ENCODE peak calls at places on chromosomes 13 and 19, in seven cellular contexts. One of them, this sample, is unnamed.

GRCh38 chr19:34655651-34656050 is 21.3 kb downstream of the SCGB2B2 start:
- DNase-seq in activated CD8-positive, alpha-beta memory T cell treated with anti-CD3 and anti-CD28 coated beads for 1 hour: no peak
- DNase-seq in CD8-positive, alpha-beta memory T cell: no peak
- DNase-seq in NCI-H2107: no peak
- DNase-seq in HAP-1: no peak
- DNase-seq in AG04449: no peak
- DNase-seq in fibroblast of lung: no peak
- DNase-seq in this sample: no peak

GRCh38 chr19:35813043-35813890 is 622 bp upstream of the PRODH2 start:
- DNase-seq in AG04449: no peak
- DNase-seq in HAP-1: no peak
- DNase-seq in fibroblast of lung: no peak
- DNase-seq in activated CD8-positive, alpha-beta memory T cell treated with anti-CD3 and anti-CD28 coated beads for 1 hour: no peak
- DNase-seq in CD8-positive, alpha-beta memory T cell: no peak
- DNase-seq in NCI-H2107: no peak
- DNase-seq in this sample: no peak

GRCh38 chr19:52992109-52993004 is 21.4 kb upstream of the ERVV-1 start:
- DNase-seq in NCI-H2107: no peak
- DNase-seq in fibroblast of lung: peak
- DNase-seq in HAP-1: no peak
- DNase-seq in activated CD8-positive, alpha-beta memory T cell treated with anti-CD3 and anti-CD28 coated beads for 1 hour: no peak
- DNase-seq in AG04449: no peak
- DNase-seq in CD8-positive, alpha-beta memory T cell: no peak
- DNase-seq in this sample: no peak

GRCh38 chr13:41383400-41383799 is 72.3 kb downstream of the NAA16 start:
- DNase-seq in activated CD8-positive, alpha-beta memory T cell treated with anti-CD3 and anti-CD28 coated beads for 1 hour: no peak
- DNase-seq in NCI-H2107: no peak
- DNase-seq in HAP-1: no peak
- DNase-seq in AG04449: no peak
- DNase-seq in fibroblast of lung: peak
- DNase-seq in CD8-positive, alpha-beta memory T cell: no peak
- DNase-seq in this sample: no peak

GRCh38 chr13:103656329-103656728 is 590.1 kb upstream of the SLC10A2 start:
- DNase-seq in AG04449: no peak
- DNase-seq in CD8-positive, alpha-beta memory T cell: no peak
- DNase-seq in activated CD8-positive, alpha-beta memory T cell treated with anti-CD3 and anti-CD28 coated beads for 1 hour: no peak
- DNase-seq in fibroblast of lung: no peak
- DNase-seq in HAP-1: no peak
- DNase-seq in NCI-H2107: no peak
- DNase-seq in this sample: no peak

GRCh38 chr13:23743269-23743668 is 145.9 kb downstream of the MIPEP start:
- DNase-seq in HAP-1: no peak
- DNase-seq in AG04449: no peak
- DNase-seq in fibroblast of lung: no peak
- DNase-seq in activated CD8-positive, alpha-beta memory T cell treated with anti-CD3 and anti-CD28 coated beads for 1 hour: no peak
- DNase-seq in CD8-positive, alpha-beta memory T cell: no peak
- DNase-seq in NCI-H2107: no peak
- DNase-seq in this sample: no peak

GRCh38 chr19:17539288-17540117 is 15.9 kb upstream of the COLGALT1 start:
- DNase-seq in AG04449: no peak
- DNase-seq in activated CD8-positive, alpha-beta memory T cell treated with anti-CD3 and anti-CD28 coated beads for 1 hour: peak
- DNase-seq in HAP-1: peak
- DNase-seq in NCI-H2107: peak
- DNase-seq in fibroblast of lung: peak
- DNase-seq in CD8-positive, alpha-beta memory T cell: peak
- DNase-seq in this sample: peak

GRCh38 chr13:29583073-29583785 is 12.3 kb downstream of the SLC7A1 start:
- DNase-seq in activated CD8-positive, alpha-beta memory T cell treated with anti-CD3 and anti-CD28 coated beads for 1 hour: no peak
- DNase-seq in HAP-1: no peak
- DNase-seq in NCI-H2107: no peak
- DNase-seq in AG04449: no peak
- DNase-seq in CD8-positive, alpha-beta memory T cell: no peak
- DNase-seq in fibroblast of lung: peak
- DNase-seq in this sample: peak

GRCh38 chr13:40288259-40288658 is 378.2 kb downstream of the FOXO1 start:
- DNase-seq in activated CD8-positive, alpha-beta memory T cell treated with anti-CD3 and anti-CD28 coated beads for 1 hour: no peak
- DNase-seq in NCI-H2107: no peak
- DNase-seq in fibroblast of lung: no peak
- DNase-seq in HAP-1: no peak
- DNase-seq in CD8-positive, alpha-beta memory T cell: no peak
- DNase-seq in AG04449: no peak
- DNase-seq in this sample: no peak

GRCh38 chr13:44819762-44820161 is 169.5 kb downstream of the NUFIP1 start:
- DNase-seq in HAP-1: no peak
- DNase-seq in NCI-H2107: no peak
- DNase-seq in AG04449: peak
- DNase-seq in fibroblast of lung: no peak
- DNase-seq in CD8-positive, alpha-beta memory T cell: no peak
- DNase-seq in activated CD8-positive, alpha-beta memory T cell treated with anti-CD3 and anti-CD28 coated beads for 1 hour: no peak
- DNase-seq in this sample: no peak

GRCh38 chr19:38684078-38684861 is 36.8 kb downstream of the ACTN4 start:
- DNase-seq in CD8-positive, alpha-beta memory T cell: peak
- DNase-seq in HAP-1: peak
- DNase-seq in NCI-H2107: no peak
- DNase-seq in AG04449: no peak
- DNase-seq in fibroblast of lung: peak
- DNase-seq in activated CD8-positive, alpha-beta memory T cell treated with anti-CD3 and anti-CD28 coated beads for 1 hour: no peak
- DNase-seq in this sample: peak

GRCh38 chr19:38224014-38224862 is at the start of gene DPF1:
- DNase-seq in NCI-H2107: no peak
- DNase-seq in AG04449: no peak
- DNase-seq in HAP-1: peak
- DNase-seq in fibroblast of lung: peak
- DNase-seq in activated CD8-positive, alpha-beta memory T cell treated with anti-CD3 and anti-CD28 coated beads for 1 hour: no peak
- DNase-seq in CD8-positive, alpha-beta memory T cell: peak
- DNase-seq in this sample: peak

GRCh38 chr19:36236304-36236945 is 21.5 kb downstream of the ZNF146 start:
- DNase-seq in activated CD8-positive, alpha-beta memory T cell treated with anti-CD3 and anti-CD28 coated beads for 1 hour: no peak
- DNase-seq in fibroblast of lung: no peak
- DNase-seq in AG04449: no peak
- DNase-seq in HAP-1: no peak
- DNase-seq in NCI-H2107: no peak
- DNase-seq in CD8-positive, alpha-beta memory T cell: no peak
- DNase-seq in this sample: no peak

GRCh38 chr13:44197791-44198770 is 175.5 kb upstream of the SERP2 start:
- DNase-seq in NCI-H2107: no peak
- DNase-seq in CD8-positive, alpha-beta memory T cell: no peak
- DNase-seq in fibroblast of lung: peak
- DNase-seq in AG04449: no peak
- DNase-seq in activated CD8-positive, alpha-beta memory T cell treated with anti-CD3 and anti-CD28 coated beads for 1 hour: no peak
- DNase-seq in HAP-1: no peak
- DNase-seq in this sample: no peak

GRCh38 chr19:6227941-6228325 is 51.8 kb downstream of the MLLT1 start:
- DNase-seq in AG04449: no peak
- DNase-seq in CD8-positive, alpha-beta memory T cell: no peak
- DNase-seq in HAP-1: no peak
- DNase-seq in NCI-H2107: no peak
- DNase-seq in activated CD8-positive, alpha-beta memory T cell treated with anti-CD3 and anti-CD28 coated beads for 1 hour: no peak
- DNase-seq in fibroblast of lung: no peak
- DNase-seq in this sample: no peak

GRCh38 chr19:15248648-15249559 is 16.7 kb upstream of the EPHX3 start:
- DNase-seq in AG04449: peak
- DNase-seq in NCI-H2107: no peak
- DNase-seq in fibroblast of lung: peak
- DNase-seq in activated CD8-positive, alpha-beta memory T cell treated with anti-CD3 and anti-CD28 coated beads for 1 hour: no peak
- DNase-seq in CD8-positive, alpha-beta memory T cell: no peak
- DNase-seq in HAP-1: no peak
- DNase-seq in this sample: no peak

GRCh38 chr19:11423804-11424318 is 4.7 kb upstream of the RGL3 start:
- DNase-seq in activated CD8-positive, alpha-beta memory T cell treated with anti-CD3 and anti-CD28 coated beads for 1 hour: no peak
- DNase-seq in HAP-1: no peak
- DNase-seq in CD8-positive, alpha-beta memory T cell: no peak
- DNase-seq in NCI-H2107: no peak
- DNase-seq in AG04449: no peak
- DNase-seq in fibroblast of lung: no peak
- DNase-seq in this sample: no peak

GRCh38 chr13:89925107-89925506 is 1422.4 kb upstream of the MIR17HG start:
- DNase-seq in HAP-1: no peak
- DNase-seq in activated CD8-positive, alpha-beta memory T cell treated with anti-CD3 and anti-CD28 coated beads for 1 hour: no peak
- DNase-seq in CD8-positive, alpha-beta memory T cell: no peak
- DNase-seq in NCI-H2107: no peak
- DNase-seq in AG04449: no peak
- DNase-seq in fibroblast of lung: peak
- DNase-seq in this sample: no peak

GRCh38 chr19:4524808-4525562 is 6.7 kb upstream of the PLIN4 start:
- DNase-seq in activated CD8-positive, alpha-beta memory T cell treated with anti-CD3 and anti-CD28 coated beads for 1 hour: peak
- DNase-seq in HAP-1: peak
- DNase-seq in AG04449: no peak
- DNase-seq in fibroblast of lung: no peak
- DNase-seq in NCI-H2107: no peak
- DNase-seq in CD8-positive, alpha-beta memory T cell: peak
- DNase-seq in this sample: no peak

GRCh38 chr13:80901111-80902014 is 560.4 kb upstream of the SPRY2 start:
- DNase-seq in fibroblast of lung: no peak
- DNase-seq in HAP-1: no peak
- DNase-seq in CD8-positive, alpha-beta memory T cell: no peak
- DNase-seq in activated CD8-positive, alpha-beta memory T cell treated with anti-CD3 and anti-CD28 coated beads for 1 hour: no peak
- DNase-seq in NCI-H2107: no peak
- DNase-seq in AG04449: no peak
- DNase-seq in this sample: no peak

GRCh38 chr19:10797541-10798256 is 38.3 kb downstream of the TMED1 start:
- DNase-seq in AG04449: no peak
- DNase-seq in CD8-positive, alpha-beta memory T cell: peak
- DNase-seq in NCI-H2107: no peak
- DNase-seq in fibroblast of lung: no peak
- DNase-seq in activated CD8-positive, alpha-beta memory T cell treated with anti-CD3 and anti-CD28 coated beads for 1 hour: peak
- DNase-seq in HAP-1: no peak
- DNase-seq in this sample: no peak

GRCh38 chr13:51924756-51925544 is 63.2 kb downstream of the CCDC70 start:
- DNase-seq in fibroblast of lung: no peak
- DNase-seq in AG04449: no peak
- DNase-seq in NCI-H2107: no peak
- DNase-seq in HAP-1: no peak
- DNase-seq in activated CD8-positive, alpha-beta memory T cell treated with anti-CD3 and anti-CD28 coated beads for 1 hour: no peak
- DNase-seq in CD8-positive, alpha-beta memory T cell: no peak
- DNase-seq in this sample: no peak

GRCh38 chr13:43663474-43664090 is 123.2 kb downstream of the ENOX1 start:
- DNase-seq in CD8-positive, alpha-beta memory T cell: no peak
- DNase-seq in fibroblast of lung: peak
- DNase-seq in activated CD8-positive, alpha-beta memory T cell treated with anti-CD3 and anti-CD28 coated beads for 1 hour: no peak
- DNase-seq in AG04449: peak
- DNase-seq in HAP-1: no peak
- DNase-seq in NCI-H2107: no peak
- DNase-seq in this sample: no peak

GRCh38 chr13:30422056-30422914 is at the start of gene UBE2L5:
- DNase-seq in AG04449: no peak
- DNase-seq in activated CD8-positive, alpha-beta memory T cell treated with anti-CD3 and anti-CD28 coated beads for 1 hour: no peak
- DNase-seq in fibroblast of lung: peak
- DNase-seq in HAP-1: peak
- DNase-seq in NCI-H2107: no peak
- DNase-seq in CD8-positive, alpha-beta memory T cell: peak
- DNase-seq in this sample: no peak

GRCh38 chr13:70171151-70171550 is 62.9 kb upstream of the KLHL1 start:
- DNase-seq in AG04449: no peak
- DNase-seq in activated CD8-positive, alpha-beta memory T cell treated with anti-CD3 and anti-CD28 coated beads for 1 hour: no peak
- DNase-seq in HAP-1: no peak
- DNase-seq in NCI-H2107: no peak
- DNase-seq in CD8-positive, alpha-beta memory T cell: no peak
- DNase-seq in fibroblast of lung: no peak
- DNase-seq in this sample: no peak

GRCh38 chr19:33767898-33768413 is 28.7 kb upstream of the KCTD15 start:
- DNase-seq in CD8-positive, alpha-beta memory T cell: no peak
- DNase-seq in activated CD8-positive, alpha-beta memory T cell treated with anti-CD3 and anti-CD28 coated beads for 1 hour: no peak
- DNase-seq in AG04449: no peak
- DNase-seq in NCI-H2107: no peak
- DNase-seq in fibroblast of lung: peak
- DNase-seq in HAP-1: peak
- DNase-seq in this sample: no peak

GRCh38 chr19:49421039-49421877 is 2.0 kb downstream of the PTH2 start:
- DNase-seq in NCI-H2107: no peak
- DNase-seq in fibroblast of lung: peak
- DNase-seq in CD8-positive, alpha-beta memory T cell: peak
- DNase-seq in AG04449: no peak
- DNase-seq in activated CD8-positive, alpha-beta memory T cell treated with anti-CD3 and anti-CD28 coated beads for 1 hour: no peak
- DNase-seq in HAP-1: peak
- DNase-seq in this sample: no peak

GRCh38 chr19:988510-988909 is 4.4 kb downstream of the WDR18 start:
- DNase-seq in AG04449: no peak
- DNase-seq in CD8-positive, alpha-beta memory T cell: no peak
- DNase-seq in HAP-1: no peak
- DNase-seq in NCI-H2107: no peak
- DNase-seq in activated CD8-positive, alpha-beta memory T cell treated with anti-CD3 and anti-CD28 coated beads for 1 hour: no peak
- DNase-seq in fibroblast of lung: no peak
- DNase-seq in this sample: no peak

GRCh38 chr13:72737033-72737432 is 9.3 kb downstream of the BORA start:
- DNase-seq in activated CD8-positive, alpha-beta memory T cell treated with anti-CD3 and anti-CD28 coated beads for 1 hour: no peak
- DNase-seq in CD8-positive, alpha-beta memory T cell: no peak
- DNase-seq in NCI-H2107: no peak
- DNase-seq in HAP-1: no peak
- DNase-seq in fibroblast of lung: no peak
- DNase-seq in AG04449: no peak
- DNase-seq in this sample: no peak

GRCh38 chr13:105587786-105588185 is 947.7 kb downstream of the EFNB2 start:
- DNase-seq in fibroblast of lung: peak
- DNase-seq in NCI-H2107: no peak
- DNase-seq in AG04449: no peak
- DNase-seq in activated CD8-positive, alpha-beta memory T cell treated with anti-CD3 and anti-CD28 coated beads for 1 hour: no peak
- DNase-seq in HAP-1: no peak
- DNase-seq in CD8-positive, alpha-beta memory T cell: no peak
- DNase-seq in this sample: no peak